ENCODE peak calls at places on chromosomes 11 and 22, in five cellular contexts. K is HCT116, V is breast epithelium, Y is spleen, X is transverse colon. Q is an unnamed sample.

GRCh38 chr11:114569781-114570180 is 10.1 kb upstream of the NXPE1 start:
- DNase-seq in V (no peak), Y (no peak), K (no peak), X (no peak), Q (no peak)

GRCh38 chr11:64809781-64810241 is 540 bp downstream of the MEN1 start:
- DNase-seq in K (peak; percentile 12), X (peak; percentile 75), Y (peak; percentile 86), V (no peak), Q (no peak)

GRCh38 chr11:65434667-65435179 is 12.1 kb downstream of the NEAT1 start:
- DNase-seq in V (peak; percentile 19), Y (no peak), X (peak; percentile 7), K (no peak), Q (no peak)

GRCh38 chr11:110093407-110094297 is 460 bp downstream of the ZC3H12C start:
- DNase-seq in X (peak; percentile 61), V (no peak), K (peak; percentile 15), Y (peak; percentile 85), Q (no peak)

GRCh38 chr11:105923814-105924213 is 98.2 kb downstream of the MSANTD4 start:
- DNase-seq in X (no peak), Y (no peak), K (no peak), V (no peak), Q (no peak)

GRCh38 chr11:64036081-64037026 is 623 bp downstream of the FLRT1 start:
- DNase-seq in K (no peak), X (no peak), Y (no peak), V (no peak), Q (no peak)

GRCh38 chr22:49850959-49851815 is 2.5 kb upstream of the ZBED4 start:
- DNase-seq in V (no peak), X (no peak), Y (peak; percentile 64), K (no peak), Q (no peak)

GRCh38 chr11:75182652-75183051 is 31.7 kb downstream of the SLCO2B1 start:
- DNase-seq in V (no peak), X (no peak), Y (no peak), K (no peak), Q (no peak)

GRCh38 chr22:43451651-43452050 is 39.8 kb downstream of the MPPED1 start:
- DNase-seq in V (no peak), Y (peak; percentile 34), K (no peak), X (no peak), Q (no peak)

GRCh38 chr11:111019931-111020381 is 225.6 kb upstream of the POU2AF2 start:
- DNase-seq in V (no peak), K (no peak), Y (no peak), X (no peak), Q (no peak)

GRCh38 chr11:112797653-112798293 is 163.4 kb upstream of the NCAM1 start:
- DNase-seq in K (no peak), V (no peak), Y (no peak), X (no peak), Q (no peak)

GRCh38 chr11:2716376-2717095 is 16.7 kb upstream of the KCNQ1OT1 start:
- DNase-seq in V (no peak), Y (no peak), X (no peak), K (no peak), Q (no peak)

GRCh38 chr22:45895436-45896152 is 81.4 kb downstream of the WNT7B start:
- DNase-seq in Y (no peak), X (no peak), V (no peak), K (no peak), Q (no peak)

GRCh38 chr11:14007566-14007965 is 45.0 kb downstream of the SPON1 start:
- DNase-seq in X (no peak), V (no peak), K (no peak), Y (no peak), Q (no peak)

GRCh38 chr11:40204228-40204627 is 1255.2 kb downstream of the LRRC4C start:
- DNase-seq in Y (no peak), V (no peak), K (no peak), X (no peak), Q (no peak)

GRCh38 chr11:69385832-69386415 is 92.0 kb downstream of the MYEOV start:
- DNase-seq in Y (peak; percentile 37), V (no peak), K (no peak), X (peak; percentile 0), Q (no peak)

GRCh38 chr22:39943366-39943765 is 16.8 kb upstream of the TMA7B start:
- DNase-seq in V (no peak), Y (no peak), K (no peak), X (no peak), Q (no peak)

GRCh38 chr22:26666035-26666338 is 8.6 kb downstream of the MIAT start:
- DNase-seq in X (no peak), V (no peak), Y (peak; percentile 35), K (no peak), Q (no peak)

GRCh38 chr11:133801356-133801755 is 44.0 kb downstream of the SPATA19 start:
- DNase-seq in X (no peak), Y (no peak), K (no peak), V (no peak), Q (peak; percentile 72)

GRCh38 chr11:5622802-5623201 is 2.0 kb upstream of the TRIM34 start:
- DNase-seq in Y (no peak), K (no peak), V (no peak), X (no peak), Q (no peak)

GRCh38 chr11:19951558-19952083 is 208.7 kb downstream of the DBX1 start:
- DNase-seq in X (no peak), K (peak; percentile 32), V (no peak), Y (no peak), Q (no peak)

GRCh38 chr11:124302756-124303155 is 11.0 kb downstream of the OR8D1 start:
- DNase-seq in K (no peak), X (no peak), V (no peak), Y (no peak), Q (no peak)

GRCh38 chr22:47207846-47208554 is 445.6 kb downstream of the TBC1D22A start:
- DNase-seq in X (no peak), K (no peak), V (peak; percentile 10), Y (peak; percentile 41), Q (no peak)

GRCh38 chr11:99418927-99419707 is 398.4 kb downstream of the CNTN5 start:
- DNase-seq in K (no peak), X (no peak), V (no peak), Y (no peak), Q (no peak)

GRCh38 chr11:95301497-95301896 is 70.5 kb upstream of the SESN3 start:
- DNase-seq in Y (no peak), K (no peak), V (no peak), X (no peak), Q (no peak)

GRCh38 chr11:75639752-75640151 is 29.1 kb downstream of the MAP6 start:
- DNase-seq in Y (peak; percentile 83), K (no peak), X (peak; percentile 50), V (peak; percentile 31), Q (no peak)

GRCh38 chr11:58562375-58562800 is 13.3 kb downstream of the LPXN start:
- DNase-seq in Y (no peak), X (no peak), V (no peak), K (no peak), Q (no peak)

GRCh38 chr11:10395196-10395897 is 59.7 kb upstream of the AMPD3 start:
- DNase-seq in V (no peak), K (no peak), X (no peak), Y (no peak), Q (no peak)

GRCh38 chr11:63920870-63921417 is 4.0 kb upstream of the RCOR2 start:
- DNase-seq in K (no peak), V (no peak), X (peak; percentile 28), Y (no peak), Q (no peak)

GRCh38 chr11:66068154-66068821 is 1.8 kb upstream of the PACS1 start:
- DNase-seq in X (peak; percentile 78), Y (peak; percentile 90), V (peak; percentile 51), K (peak; percentile 42), Q (no peak)

GRCh38 chr11:111730871-111731591 is 35.2 kb downstream of the PPP2R1B start:
- DNase-seq in V (peak; percentile 77), K (no peak), Y (peak; percentile 68), X (peak; percentile 45), Q (no peak)

GRCh38 chr22:49433717-49434611 is 393.7 kb downstream of the BRD1 start:
- DNase-seq in K (no peak), V (no peak), X (no peak), Y (no peak), Q (peak; percentile 85)

GRCh38 chr22:35894937-35895708 is 133.5 kb downstream of the RBFOX2 start:
- DNase-seq in V (peak; percentile 45), Y (no peak), X (peak; percentile 12), K (no peak), Q (no peak)
- H3K4me1 ChIP-seq in V (peaks cover under 1% of the 10 kb centered on the region), Y (no peaks in the 10 kb centered on the region), X (peaks cover 13% of the 10 kb centered on the region), K (peaks cover 6% of the 10 kb centered on the region), Q (peaks cover 73% of the 10 kb centered on the region)

GRCh38 chr22:24510694-24511625 is 15.8 kb downstream of the UPB1 start:
- DNase-seq in K (no peak), V (no peak), X (no peak), Y (no peak), Q (no peak)
- TF ChIP-seq POLR2AphosphoS5 in K (no peak), V (no peak), X (no peak), Y (no peak), Q (no peak)

GRCh38 chr11:70734379-70734778 is 336.1 kb downstream of the CTTN start:
- DNase-seq in X (no peak), K (no peak), V (no peak), Y (peak; percentile 55), Q (no peak)
- H3K27me3 ChIP-seq in X (no peaks in the 10 kb centered on the region), K (no peaks in the 10 kb centered on the region), V (no peaks in the 10 kb centered on the region), Y (no peaks in the 10 kb centered on the region), Q (no peaks in the 10 kb centered on the region)

GRCh38 chr11:31821779-31822574 is 10.9 kb upstream of the PAX6 start:
- DNase-seq in V (no peak), X (no peak), K (no peak), Y (no peak), Q (no peak)
- H3K4me1 ChIP-seq in V (peaks cover 9% of the 10 kb centered on the region), X (peaks cover 16% of the 10 kb centered on the region), K (no peaks in the 10 kb centered on the region), Y (peaks cover 13% of the 10 kb centered on the region), Q (peaks cover 29% of the 10 kb centered on the region)

GRCh38 chr22:34639911-34640310 is 426.0 kb upstream of the ISX start:
- DNase-seq in K (no peak), Y (no peak), V (no peak), X (no peak), Q (no peak)

GRCh38 chr22:34638128-34638527 is 427.8 kb upstream of the ISX start:
- DNase-seq in K (no peak), V (no peak), Y (no peak), X (no peak), Q (no peak)
- TF ChIP-seq POLR2AphosphoS5 in K (no peak), V (no peak), Y (no peak), X (no peak), Q (no peak)

GRCh38 chr22:37266581-37267127 is 15.7 kb upstream of the CYTH4 start:
- DNase-seq in Y (peak; percentile 77), V (no peak), X (no peak), K (no peak), Q (no peak)
- H3K27me3 ChIP-seq in Y (no peaks in the 10 kb centered on the region), V (peaks cover 11% of the 10 kb centered on the region), X (peaks cover 21% of the 10 kb centered on the region), K (no peaks in the 10 kb centered on the region), Q (no peaks in the 10 kb centered on the region)

GRCh38 chr11:116513278-116513823 is 259.4 kb downstream of the BUD13 start:
- DNase-seq in Y (no peak), V (no peak), X (no peak), K (no peak), Q (no peak)
- H3K4me1 ChIP-seq in Y (no peaks in the 10 kb centered on the region), V (no peaks in the 10 kb centered on the region), X (no peaks in the 10 kb centered on the region), K (no peaks in the 10 kb centered on the region), Q (no peaks in the 10 kb centered on the region)